ENCODE peak calls at places on chromosomes 12 and 14, in six cellular contexts. D is neuronal stem cell, Y is H9, M is mesendoderm, P is mesenchymal stem cell, G is trophoblast cell. J is an unnamed sample.

GRCh38 chr12:19150273-19150895 is 20.9 kb downstream of the PLEKHA5 start:
- DNase-seq in M (no peak), G (no peak), D (no peak), Y (no peak), P (peak), J (no peak)

GRCh38 chr12:12323606-12324005 is 26.4 kb downstream of the MANSC1 start:
- DNase-seq in Y (no peak), D (no peak), P (no peak), G (no peak), M (no peak), J (peak)

GRCh38 chr14:22549981-22550670 is 38.9 kb downstream of the DAD1 start:
- DNase-seq in D (no peak), M (no peak), P (no peak), Y (no peak), G (no peak), J (peak)

GRCh38 chr14:105425823-105426247 is 6.2 kb downstream of the MTA1 start:
- DNase-seq in M (no peak), P (no peak), Y (no peak), G (no peak), D (no peak), J (no peak)

GRCh38 chr14:49923881-49924280 is 31.0 kb downstream of the ARF6 start:
- DNase-seq in D (no peak), M (no peak), P (no peak), Y (no peak), G (no peak), J (no peak)

GRCh38 chr14:51653096-51653814 is 1.5 kb downstream of the FRMD6 start:
- DNase-seq in D (no peak), G (no peak), P (peak), M (peak), Y (no peak), J (peak)

GRCh38 chr12:66623455-66623854 is 55.4 kb downstream of the GRIP1 start:
- DNase-seq in Y (no peak), G (no peak), M (no peak), D (no peak), P (peak), J (no peak)

GRCh38 chr12:90163975-90164374 is 455.3 kb upstream of the ATP2B1 start:
- DNase-seq in G (no peak), Y (no peak), M (peak), D (no peak), P (no peak), J (no peak)

GRCh38 chr12:46153267-46153872 is 115.5 kb downstream of the SLC38A1 start:
- DNase-seq in D (no peak), P (peak), G (no peak), M (peak), Y (no peak), J (peak)

GRCh38 chr12:27176765-27177164 is 67.3 kb upstream of the STK38L start:
- DNase-seq in D (no peak), Y (no peak), M (no peak), P (peak), G (peak), J (peak)

GRCh38 chr12:6697584-6698351 is 2.8 kb downstream of the PIANP start:
- DNase-seq in D (peak), G (peak), M (peak), Y (peak), P (peak), J (peak)

GRCh38 chr14:51996148-51996746 is 6.9 kb downstream of the RTRAF start:
- DNase-seq in Y (no peak), M (peak), G (no peak), P (peak), D (no peak), J (peak)

GRCh38 chr12:122349078-122349477 is 73.4 kb downstream of the CLIP1 start:
- DNase-seq in M (no peak), G (no peak), P (no peak), D (no peak), Y (no peak), J (no peak)

GRCh38 chr14:23068792-23069412 is 11.6 kb upstream of the CDH24 start:
- DNase-seq in M (peak), Y (peak), G (peak), P (peak), D (peak), J (peak)

GRCh38 chr12:102902093-102902492 is 15.0 kb downstream of the PAH start:
- DNase-seq in P (no peak), Y (no peak), M (no peak), G (no peak), D (no peak), J (no peak)

GRCh38 chr14:32607399-32607798 is 278.3 kb downstream of the AKAP6 start:
- DNase-seq in Y (no peak), D (no peak), M (no peak), G (no peak), P (no peak), J (no peak)

GRCh38 chr12:113899042-113899843 is 66.9 kb downstream of the RBM19 start:
- DNase-seq in M (no peak), G (no peak), Y (no peak), P (no peak), D (no peak), J (no peak)

GRCh38 chr14:63604626-63605025 is 37.0 kb downstream of the WDR89 start:
- DNase-seq in P (no peak), Y (no peak), D (no peak), G (no peak), M (no peak), J (no peak)

GRCh38 chr14:67137744-67138371 is 51.4 kb upstream of the GARIN2 start:
- DNase-seq in M (peak), Y (no peak), P (peak), G (no peak), D (no peak), J (peak)

GRCh38 chr12:121787063-121787774 is 6.3 kb downstream of the RHOF start:
- DNase-seq in D (no peak), M (no peak), G (no peak), Y (no peak), P (no peak), J (no peak)

GRCh38 chr12:27999521-27999920 is 27.0 kb upstream of the PTHLH start:
- DNase-seq in G (peak), D (no peak), P (peak), Y (no peak), M (no peak), J (peak)

GRCh38 chr14:100568164-100568997 is 18.8 kb downstream of the BEGAIN start:
- DNase-seq in M (no peak), D (no peak), P (no peak), G (no peak), Y (no peak), J (no peak)

GRCh38 chr14:100569734-100570251 is 17.4 kb downstream of the BEGAIN start:
- DNase-seq in G (no peak), Y (no peak), P (no peak), M (no peak), D (no peak), J (no peak)

GRCh38 chr14:100567877-100568163 is 19.4 kb downstream of the BEGAIN start:
- DNase-seq in Y (no peak), M (no peak), D (no peak), P (no peak), G (no peak), J (no peak)

GRCh38 chr14:100570726-100571454 is 16.3 kb downstream of the BEGAIN start:
- DNase-seq in P (no peak), Y (no peak), G (no peak), D (no peak), M (no peak), J (no peak)

GRCh38 chr14:100568998-100569733 is 18.1 kb downstream of the BEGAIN start:
- DNase-seq in D (no peak), P (no peak), M (no peak), Y (no peak), G (no peak), J (no peak)
- H3K4ac ChIP-seq in D (no peak), P (no peak), M (no peak), Y (no peak), G (no peak), J (no peak)

GRCh38 chr14:56810341-56810740 is at the start of gene OTX2:
- DNase-seq in P (no peak), G (no peak), D (no peak), Y (no peak), M (no peak), J (no peak)
- H3K4ac ChIP-seq in P (no peak), G (no peak), D (no peak), Y (no peak), M (peak), J (no peak)

GRCh38 chr14:102915292-102916110 is 7.0 kb upstream of the AMN start:
- DNase-seq in M (no peak), D (no peak), Y (no peak), G (no peak), P (no peak), J (no peak)
- H3K4ac ChIP-seq in M (no peak), D (peak), Y (no peak), G (no peak), P (no peak), J (no peak)

GRCh38 chr12:109446-109845 is 42.9 kb downstream of the IQSEC3 start:
- DNase-seq in P (no peak), D (no peak), Y (no peak), M (no peak), G (no peak), J (no peak)
- H3K4ac ChIP-seq in P (no peak), D (no peak), Y (no peak), M (no peak), G (no peak), J (no peak)

DNA sequence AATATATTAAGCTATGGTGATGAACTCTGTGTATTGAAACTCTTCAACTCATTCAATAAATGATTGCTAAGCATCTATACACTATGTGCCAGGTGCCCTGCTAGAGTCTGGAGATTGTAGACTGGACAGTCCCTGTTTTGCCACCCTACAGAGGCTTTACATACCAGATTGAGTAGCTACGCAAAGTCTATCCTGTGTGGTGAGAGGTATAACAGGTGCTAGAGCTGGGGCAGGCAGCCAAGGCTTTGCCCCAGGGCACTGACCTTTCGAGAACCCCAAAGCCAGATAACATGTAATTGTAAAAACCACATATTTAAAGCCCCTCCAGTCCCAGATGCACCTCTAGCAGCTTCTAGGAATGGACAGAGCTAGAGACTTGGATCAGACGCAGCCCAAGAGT is 52.8 kb downstream of the PPM1H start:
- DNase-seq in G (no peak), Y (no peak), P (no peak), D (no peak), M (no peak), J (no peak)
- H3K4ac ChIP-seq in G (no peak), Y (no peak), P (no peak), D (no peak), M (no peak), J (no peak)

GRCh38 chr14:90396342-90397339 is at the start of gene CALM1:
- DNase-seq in P (peak), Y (peak), M (peak), D (peak), G (peak), J (peak)
- H3K4ac ChIP-seq in P (peak), Y (no peak), M (peak), D (no peak), G (peak), J (peak)

J was measured in IMR-90.